ENCODE peak calls at places on chromosomes 7 and 10, in seven cellular contexts. K is hepatocyte, Z is WERI-Rb-1, I is testis, T is foreskin fibroblast, J is left lung, Q is lower lobe of right lung. P is an unnamed sample.

GRCh38 chr7:149286811-149287400 is 24.9 kb downstream of the ZNF783 start:
- DNase-seq in K (no peak), Z (no peak), I (no peak), T (peak), J (no peak), Q (no peak), P (no peak)

GRCh38 chr10:73398024-73398423 is 15.8 kb downstream of the ANXA7 start:
- DNase-seq in K (no peak), Z (no peak), I (no peak), T (no peak), J (no peak), Q (no peak), P (no peak)

GRCh38 chr7:23012797-23013714 is 874 bp downstream of the HYCC1 start:
- DNase-seq in K (peak), Z (peak), I (peak), T (peak), J (peak), Q (peak), P (no peak)

GRCh38 chr7:11471255-11471654 is 360.7 kb downstream of the THSD7A start:
- DNase-seq in K (no peak), Z (no peak), I (no peak), T (no peak), J (no peak), Q (no peak), P (no peak)

GRCh38 chr7:82726038-82726800 is 282.6 kb upstream of the CACNA2D1 start:
- DNase-seq in K (peak), Z (no peak), I (peak), T (peak), J (no peak), Q (no peak), P (no peak)

GRCh38 chr10:62062752-62063512 is 161.4 kb downstream of the ARID5B start:
- DNase-seq in K (no peak), Z (no peak), I (no peak), T (peak), J (no peak), Q (no peak), P (no peak)

GRCh38 chr7:40519009-40519408 is 384.2 kb downstream of the SUGCT start:
- DNase-seq in K (no peak), Z (no peak), I (no peak), T (no peak), J (no peak), Q (no peak), P (no peak)

GRCh38 chr10:47257396-47258120 is 42.4 kb upstream of the GDF10 start:
- DNase-seq in K (no peak), Z (no peak), I (no peak), T (no peak), J (no peak), Q (no peak), P (no peak)

GRCh38 chr10:132167041-132167674 is 19.6 kb upstream of the DPYSL4 start:
- DNase-seq in K (no peak), Z (no peak), I (no peak), T (no peak), J (peak), Q (peak), P (no peak)

GRCh38 chr10:103911021-103911459 is 6.9 kb downstream of the STN1 start:
- DNase-seq in K (no peak), Z (no peak), I (no peak), T (no peak), J (no peak), Q (no peak), P (no peak)

GRCh38 chr7:155804897-155805825 is 7.1 kb downstream of the SHH start:
- DNase-seq in K (peak), Z (peak), I (peak), T (peak), J (peak), Q (peak), P (peak)

GRCh38 chr10:17781856-17782255 is 27.3 kb upstream of the MRC1 start:
- DNase-seq in K (no peak), Z (no peak), I (no peak), T (no peak), J (no peak), Q (no peak), P (no peak)

GRCh38 chr7:24052572-24053223 is 231.3 kb upstream of the NPY start:
- DNase-seq in K (no peak), Z (no peak), I (no peak), T (peak), J (no peak), Q (no peak), P (peak)

GRCh38 chr7:39592586-39592985 is 26.4 kb downstream of the YAE1 start:
- DNase-seq in K (no peak), Z (no peak), I (no peak), T (peak), J (no peak), Q (no peak), P (peak)

GRCh38 chr10:8173243-8173865 is 118.9 kb downstream of the GATA3 start:
- DNase-seq in K (no peak), Z (no peak), I (no peak), T (no peak), J (no peak), Q (no peak), P (no peak)

GRCh38 chr10:126049741-126050140 is 153.4 kb downstream of the FANK1 start:
- DNase-seq in K (no peak), Z (no peak), I (no peak), T (peak), J (no peak), Q (peak), P (no peak)

GRCh38 chr7:158120313-158120712 is 467.3 kb downstream of the PTPRN2 start:
- DNase-seq in K (no peak), Z (no peak), I (no peak), T (no peak), J (no peak), Q (no peak), P (no peak)

GRCh38 chr10:109735776-109736175 is 187.5 kb downstream of the XPNPEP1 start:
- DNase-seq in K (no peak), Z (no peak), I (no peak), T (no peak), J (no peak), Q (no peak), P (no peak)

GRCh38 chr7:68245688-68246087 is 1249.1 kb downstream of the TYW1 start:
- DNase-seq in K (peak), Z (no peak), I (no peak), T (no peak), J (no peak), Q (no peak), P (peak)

GRCh38 chr7:36535866-36536664 is 146.4 kb downstream of the ANLN start:
- DNase-seq in K (no peak), Z (no peak), I (no peak), T (no peak), J (no peak), Q (no peak), P (no peak)

GRCh38 chr7:38000272-38000671 is 79.8 kb downstream of the EPDR1 start:
- DNase-seq in K (no peak), Z (no peak), I (no peak), T (peak), J (no peak), Q (no peak), P (no peak)

GRCh38 chr7:19587291-19587690 is 121.5 kb downstream of the POLR1F start:
- DNase-seq in K (no peak), Z (no peak), I (no peak), T (no peak), J (no peak), Q (no peak), P (no peak)

GRCh38 chr7:127708788-127709187 is 56.8 kb downstream of the SND1 start:
- DNase-seq in K (peak), Z (peak), I (peak), T (peak), J (no peak), Q (no peak), P (peak)

GRCh38 chr7:32179567-32179966 is 109.4 kb upstream of the PDE1C start:
- DNase-seq in K (no peak), Z (no peak), I (no peak), T (no peak), J (no peak), Q (no peak), P (no peak)

GRCh38 chr10:77383861-77384553 is 253.6 kb downstream of the KCNMA1 start:
- DNase-seq in K (no peak), Z (no peak), I (no peak), T (no peak), J (no peak), Q (no peak), P (no peak)

GRCh38 chr10:90859321-90859751 is 1.5 kb upstream of the HTR7 start:
- DNase-seq in K (no peak), Z (no peak), I (no peak), T (peak), J (no peak), Q (no peak), P (no peak)

GRCh38 chr7:23598321-23598720 is 1.1 kb downstream of the CCDC126 start:
- DNase-seq in K (peak), Z (no peak), I (no peak), T (peak), J (no peak), Q (no peak), P (no peak)

GRCh38 chr10:25869609-25870008 is 64.4 kb upstream of the MYO3A start:
- DNase-seq in K (no peak), Z (no peak), I (no peak), T (no peak), J (no peak), Q (no peak), P (no peak)

DNA sequence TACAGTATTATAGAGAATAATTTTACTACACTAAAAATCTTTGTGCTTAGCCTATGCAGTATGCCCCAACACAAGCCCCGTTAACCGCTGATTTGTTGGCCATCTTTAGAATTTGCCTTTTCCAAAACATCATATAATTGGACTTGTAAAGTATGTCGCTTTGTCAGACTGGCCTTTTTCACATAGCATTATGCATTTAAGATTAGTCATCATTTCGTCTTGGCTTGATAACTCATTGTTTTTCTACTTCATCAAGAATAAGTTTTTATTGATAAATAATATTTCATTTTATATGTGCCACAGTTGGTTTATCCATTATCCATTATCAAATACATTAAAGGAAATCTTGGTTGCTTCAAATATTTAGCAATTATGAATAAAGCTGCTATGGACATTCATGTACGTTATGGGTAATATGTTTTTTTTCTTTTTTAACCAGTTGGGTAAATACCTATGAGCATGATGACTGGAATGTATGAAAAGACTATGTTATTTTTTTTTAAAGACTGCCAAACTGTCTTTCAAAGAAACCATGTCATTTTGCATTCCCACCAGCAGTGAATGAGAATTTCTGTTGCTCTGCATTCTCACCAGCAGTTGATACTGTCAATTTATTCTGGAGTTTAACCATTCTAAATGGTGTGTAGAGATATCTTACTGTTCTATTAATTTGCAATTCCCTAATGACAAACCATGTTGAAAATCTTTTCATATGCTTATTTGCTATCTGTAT is 273.1 kb upstream of the KCND2 start:
- DNase-seq in K (no peak), Z (no peak), I (no peak), T (peak), J (no peak), Q (no peak), P (no peak)
- TF ChIP-seq CTCF in K (no peak), Z (no peak), I (no peak), T (no peak), J (no peak), Q (no peak), P (no peak)

GRCh38 chr10:11533328-11533781 is 78.1 kb downstream of the USP6NL start:
- DNase-seq in K (peak), Z (no peak), I (no peak), T (peak), J (no peak), Q (no peak), P (no peak)
- H3K4me3 ChIP-seq in K (no peak), Z (no peak), I (no peak), T (no peak), J (no peak), Q (no peak), P (no peak)

GRCh38 chr10:32795598-32796183 is 162.3 kb downstream of the ITGB1 start:
- DNase-seq in K (peak), Z (no peak), I (no peak), T (peak), J (no peak), Q (no peak), P (no peak)
- TF ChIP-seq CTCF in K (peak), Z (no peak), I (peak), T (peak), J (peak), Q (peak), P (peak)

DNA sequence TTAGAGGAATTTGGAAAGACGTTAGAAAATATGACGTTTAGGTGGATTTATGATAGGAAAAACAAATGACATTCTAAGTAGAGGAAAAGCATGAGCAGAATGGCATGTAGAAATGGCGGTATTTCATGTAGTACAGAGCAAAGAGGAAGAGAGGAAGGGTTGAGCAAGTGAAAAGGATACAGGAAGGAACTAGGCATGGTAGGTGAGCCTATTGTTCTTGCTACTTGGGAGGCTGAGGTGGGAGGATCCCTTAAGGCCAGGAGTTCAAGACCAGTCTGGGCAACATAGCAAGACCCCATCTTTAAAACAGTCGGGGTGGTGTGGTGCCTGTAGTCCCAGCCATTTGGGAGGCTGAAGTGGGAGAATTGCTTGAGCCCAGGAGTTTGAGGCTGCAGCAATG is 1.2 kb downstream of the GTPBP10 start:
- DNase-seq in K (no peak), Z (no peak), I (no peak), T (no peak), J (no peak), Q (no peak), P (no peak)
- H3K4me3 ChIP-seq in K (peak), Z (no peak), I (no peak), T (no peak), J (no peak), Q (peak), P (peak)

GRCh38 chr10:35498693-35499092 is 106.4 kb upstream of the GJD4 start:
- DNase-seq in K (no peak), Z (no peak), I (no peak), T (no peak), J (no peak), Q (no peak), P (no peak)

GRCh38 chr10:35504132-35504531 is 101.0 kb upstream of the GJD4 start:
- DNase-seq in K (no peak), Z (no peak), I (no peak), T (no peak), J (no peak), Q (no peak), P (no peak)

GRCh38 chr10:35503548-35503947 is 101.6 kb upstream of the GJD4 start:
- DNase-seq in K (no peak), Z (no peak), I (no peak), T (no peak), J (no peak), Q (no peak), P (no peak)

GRCh38 chr10:35502697-35503096 is 102.4 kb upstream of the GJD4 start:
- DNase-seq in K (no peak), Z (no peak), I (no peak), T (no peak), J (no peak), Q (no peak), P (no peak)

GRCh38 chr10:35501923-35502322 is 103.2 kb upstream of the GJD4 start:
- DNase-seq in K (no peak), Z (no peak), I (no peak), T (no peak), J (no peak), Q (no peak), P (no peak)
- TF ChIP-seq CTCF in K (no peak), Z (peak), I (no peak), T (no peak), J (no peak), Q (no peak), P (peak)

DNA sequence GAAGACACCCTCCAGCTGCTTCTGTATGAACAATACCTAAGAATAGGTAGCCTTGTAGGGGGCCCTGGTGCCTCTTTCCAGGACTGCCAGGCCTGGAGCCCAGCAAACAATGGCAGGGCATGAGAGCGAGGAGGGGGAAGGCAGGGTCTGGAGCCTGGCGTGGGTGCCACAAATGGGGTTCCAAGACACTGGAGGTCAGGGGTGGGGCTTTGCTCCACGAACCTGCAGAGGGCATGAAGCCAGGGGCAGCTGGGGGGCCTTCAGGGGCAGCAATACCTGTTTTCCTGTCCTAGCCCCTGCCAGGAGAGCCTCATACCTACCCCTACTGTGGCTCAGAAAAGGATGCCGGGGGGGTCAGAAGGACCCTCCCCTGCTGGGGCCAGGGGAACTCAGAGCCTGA is 61.6 kb downstream of the SLC29A4 start:
- DNase-seq in K (no peak), Z (no peak), I (no peak), T (no peak), J (peak), Q (no peak), P (no peak)
- H3K4me3 ChIP-seq in K (no peak), Z (no peak), I (no peak), T (no peak), J (no peak), Q (no peak), P (no peak)

DNA sequence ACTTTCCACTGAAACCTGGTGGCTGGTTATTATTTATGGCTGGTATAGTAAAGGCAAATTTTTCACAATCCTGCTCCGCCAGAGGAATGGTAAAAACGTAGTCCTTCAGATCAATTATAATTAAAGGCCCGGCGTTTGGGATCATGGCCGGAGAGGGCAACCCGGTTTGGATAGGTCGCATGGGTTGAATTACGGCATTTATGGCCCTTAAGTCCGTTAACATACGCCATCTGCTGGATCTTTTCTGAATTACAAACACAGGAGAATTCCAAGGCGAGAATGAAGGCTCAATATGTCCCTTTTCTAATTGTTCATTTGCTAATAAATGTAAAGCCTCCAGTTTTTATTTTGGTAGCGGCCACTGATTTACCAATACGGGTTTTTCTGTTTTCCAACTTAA is 11.3 kb upstream of the TAS2R3 start:
- DNase-seq in K (no peak), Z (no peak), I (no peak), T (peak), J (no peak), Q (no peak), P (no peak)
- TF ChIP-seq CTCF in K (peak), Z (peak), I (peak), T (no peak), J (no peak), Q (peak), P (peak)